ENCODE peak calls at places on chromosome 2, in five cellular contexts. N is esophagus squamous epithelium; C is MM.1S; X is fibroblast of villous mesenchyme; R is CD8-positive, alpha-beta T cell. G is an unnamed sample.

GRCh38 chr2:10026940-10027569 is 16.3 kb upstream of the KLF11 start:
- DNase-seq in N (no peak), C (no peak), X (no peak), R (no peak), G (no peak)

GRCh38 chr2:146623771-146624170 is 1221.1 kb upstream of the ACVR2A start:
- DNase-seq in N (no peak), C (no peak), X (peak), R (no peak), G (no peak)

GRCh38 chr2:439540-440465 is 151.9 kb upstream of the ALKAL2 start:
- DNase-seq in N (no peak), C (no peak), X (no peak), R (no peak), G (no peak)

GRCh38 chr2:27356056-27356381 is 545 bp downstream of the GTF3C2 start:
- DNase-seq in N (no peak), C (no peak), X (peak), R (no peak), G (no peak)

GRCh38 chr2:220959391-220959802 is 612.7 kb downstream of the EPHA4 start:
- DNase-seq in N (no peak), C (no peak), X (no peak), R (no peak), G (no peak)

GRCh38 chr2:128941676-128942075 is 623.0 kb upstream of the HS6ST1 start:
- DNase-seq in N (no peak), C (no peak), X (no peak), R (no peak), G (no peak)

GRCh38 chr2:28381225-28382180 is 11.2 kb upstream of the FOSL2 start:
- DNase-seq in N (no peak), C (no peak), X (no peak), R (no peak), G (peak)

GRCh38 chr2:24972315-24972958 is 682 bp upstream of the DNAJC27 start:
- DNase-seq in N (no peak), C (peak), X (peak), R (peak), G (no peak)

GRCh38 chr2:146587291-146587713 is 1257.5 kb upstream of the ACVR2A start:
- DNase-seq in N (no peak), C (no peak), X (no peak), R (no peak), G (no peak)

GRCh38 chr2:49954074-49954473 is 799.8 kb upstream of the FSHR start:
- DNase-seq in N (no peak), C (no peak), X (no peak), R (no peak), G (no peak)

GRCh38 chr2:19332503-19332902 is 25.9 kb downstream of the OSR1 start:
- DNase-seq in N (no peak), C (no peak), X (no peak), R (no peak), G (no peak)

GRCh38 chr2:99803846-99804245 is 314.0 kb upstream of the REV1 start:
- DNase-seq in N (no peak), C (no peak), X (peak), R (no peak), G (no peak)

GRCh38 chr2:156435392-156435724 is 821 bp upstream of the GPD2 start:
- DNase-seq in N (no peak), C (no peak), X (no peak), R (no peak), G (no peak)

GRCh38 chr2:104286806-104287205 is 567.1 kb upstream of the POU3F3 start:
- DNase-seq in N (no peak), C (no peak), X (no peak), R (no peak), G (no peak)

GRCh38 chr2:141242008-141242407 is 888.8 kb downstream of the LRP1B start:
- DNase-seq in N (no peak), C (no peak), X (no peak), R (no peak), G (no peak)

GRCh38 chr2:14330884-14331283 is 301.6 kb upstream of the LRATD1 start:
- DNase-seq in N (no peak), C (no peak), X (no peak), R (no peak), G (no peak)

GRCh38 chr2:152240559-152241231 is 65.1 kb upstream of the STAM2 start:
- DNase-seq in N (no peak), C (no peak), X (peak), R (no peak), G (no peak)

GRCh38 chr2:171902840-171903420 is 8.9 kb upstream of the SLC25A12 start:
- DNase-seq in N (no peak), C (no peak), X (no peak), R (no peak), G (no peak)
- TF ChIP-seq CTCF in N (no peak), C (no peak), X (no peak), R (no peak), G (no peak)

GRCh38 chr2:45484965-45485364 is 126.1 kb downstream of the SRBD1 start:
- DNase-seq in N (no peak), C (peak), X (no peak), R (no peak), G (no peak)
- TF ChIP-seq CTCF in N (no peak), C (no peak), X (no peak), R (no peak), G (no peak)

DNA sequence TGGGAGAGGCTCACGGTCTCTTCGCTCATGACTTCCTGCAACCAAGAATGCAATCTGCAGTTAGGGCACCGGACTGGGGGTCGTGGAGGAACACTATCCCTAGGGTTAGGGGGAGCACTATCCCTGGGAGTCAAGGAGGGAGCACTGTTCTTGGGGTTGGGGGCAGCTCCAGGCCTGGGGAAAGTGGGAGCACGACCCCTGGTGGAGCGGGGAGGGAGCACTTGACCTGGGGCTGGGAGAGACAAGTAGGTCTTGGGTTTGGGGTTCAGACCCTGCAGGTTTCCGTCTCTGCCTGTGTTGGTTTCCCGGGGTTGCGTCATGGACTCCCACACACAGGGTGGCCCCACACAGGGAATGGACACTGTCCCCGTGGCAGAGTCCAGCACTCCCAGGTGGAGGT is 133.6 kb downstream of the TPO start:
- DNase-seq in N (no peak), C (no peak), X (no peak), R (no peak), G (no peak)
- TF ChIP-seq CTCF in N (no peak), C (peak), X (peak), R (no peak), G (no peak)

GRCh38 chr2:37283207-37283606 is 41.4 kb downstream of the PRKD3 start:
- DNase-seq in N (no peak), C (no peak), X (peak), R (no peak), G (no peak)

GRCh38 chr2:37284386-37284785 is 40.2 kb downstream of the PRKD3 start:
- DNase-seq in N (no peak), C (no peak), X (peak), R (no peak), G (no peak)

GRCh38 chr2:37282746-37283145 is 41.9 kb downstream of the PRKD3 start:
- DNase-seq in N (no peak), C (no peak), X (peak), R (no peak), G (no peak)

GRCh38 chr2:37276291-37276690 is 44.8 kb downstream of the NDUFAF7 start:
- DNase-seq in N (no peak), C (no peak), X (no peak), R (no peak), G (no peak)

GRCh38 chr2:37281916-37282315 is 42.7 kb downstream of the PRKD3 start:
- DNase-seq in N (no peak), C (no peak), X (no peak), R (no peak), G (no peak)
- TF ChIP-seq CTCF in N (no peak), C (peak), X (peak), R (no peak), G (no peak)

GRCh38 chr2:210399440-210400041 is 77.0 kb downstream of the LANCL1 start:
- DNase-seq in N (no peak), C (peak), X (peak), R (no peak), G (no peak)
- TF ChIP-seq CTCF in N (no peak), C (peak), X (peak), R (no peak), G (peak)

DNA sequence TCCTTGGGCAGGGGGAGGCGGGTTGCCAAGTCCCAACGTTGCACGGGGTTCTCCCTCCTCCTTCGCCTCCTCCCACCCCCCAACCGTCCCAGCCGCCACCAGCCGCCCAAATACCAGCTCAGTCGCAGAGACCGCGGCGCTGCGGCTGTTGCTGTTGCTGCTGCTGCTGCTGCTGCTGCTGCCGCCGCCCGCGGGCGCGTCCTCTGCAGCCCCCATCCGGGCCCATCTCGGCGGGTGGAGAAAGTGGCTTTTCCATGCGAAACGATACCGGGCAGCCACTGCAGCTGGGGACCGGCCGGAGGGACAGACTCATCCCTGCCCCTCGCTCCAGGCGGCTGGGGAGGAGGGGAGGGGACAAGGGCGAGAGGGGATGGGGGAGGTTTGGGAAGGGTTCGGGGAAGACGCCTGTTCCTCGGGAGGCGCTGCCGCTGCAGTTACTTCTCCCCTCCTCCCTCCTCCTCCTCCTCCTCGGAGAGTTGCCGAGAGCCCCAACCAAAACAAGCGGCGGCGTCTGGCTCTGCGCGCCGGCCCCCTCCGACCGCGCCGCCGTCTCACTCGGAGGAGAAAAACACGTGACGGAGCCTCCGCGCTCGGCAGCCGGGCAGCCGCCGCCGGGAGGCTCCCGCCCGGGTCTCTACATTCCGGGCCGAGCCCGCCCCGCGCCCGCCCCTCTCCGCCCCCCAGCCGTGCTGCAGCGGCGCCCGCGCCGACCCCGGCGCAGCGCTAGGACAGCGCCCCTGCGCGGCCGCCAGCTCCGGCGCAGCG is at the start of gene IRS1:
- DNase-seq in N (no peak), C (peak), X (peak), R (peak), G (peak)
- TF ChIP-seq CTCF in N (no peak), C (no peak), X (no peak), R (peak), G (peak)

GRCh38 chr2:222982010-222982908 is 69.7 kb upstream of the KCNE4 start:
- DNase-seq in N (no peak), C (no peak), X (peak), R (no peak), G (no peak)
- TF ChIP-seq CTCF in N (no peak), C (peak), X (peak), R (no peak), G (peak)

GRCh38 chr2:1691366-1691765 is 52.9 kb downstream of the PXDN start:
- DNase-seq in N (no peak), C (no peak), X (no peak), R (no peak), G (no peak)

GRCh38 chr2:1694371-1695271 is 49.7 kb downstream of the PXDN start:
- DNase-seq in N (no peak), C (no peak), X (no peak), R (no peak), G (no peak)

GRCh38 chr2:1696472-1696871 is 47.8 kb downstream of the PXDN start:
- DNase-seq in N (no peak), C (no peak), X (no peak), R (no peak), G (no peak)

GRCh38 chr2:1692342-1692741 is 52.0 kb downstream of the PXDN start:
- DNase-seq in N (no peak), C (no peak), X (no peak), R (no peak), G (no peak)

GRCh38 chr2:1693723-1694122 is 50.6 kb downstream of the PXDN start:
- DNase-seq in N (no peak), C (no peak), X (no peak), R (no peak), G (no peak)
- TF ChIP-seq CTCF in N (no peak), C (no peak), X (no peak), R (no peak), G (no peak)

G was measured in progenitor cell of endocrine pancreas.